ENCODE peak calls at places on chromosomes 5 and 9, in six cellular contexts. I is right cardiac atrium, R is body of pancreas, W is kidney, C is PC-9, J is RWPE1. E is an unnamed sample.

GRCh38 chr9:36664806-36665205 is 92.1 kb downstream of the MELK start:
- DNase-seq in I (no peak), R (no peak), W (no peak), C (no peak), J (no peak), E (no peak)

GRCh38 chr5:123937230-123937629 is 425.3 kb downstream of the CSNK1G3 start:
- DNase-seq in I (peak), R (peak), W (no peak), C (peak), J (peak), E (no peak)

GRCh38 chr5:170006016-170006415 is 25.7 kb upstream of the INSYN2B start:
- DNase-seq in I (no peak), R (no peak), W (no peak), C (no peak), J (no peak), E (no peak)

GRCh38 chr5:78162253-78162862 is 132.1 kb downstream of the AP3B1 start:
- DNase-seq in I (no peak), R (no peak), W (no peak), C (no peak), J (peak), E (no peak)

GRCh38 chr5:150751096-150751891 is 7.5 kb downstream of the DCTN4 start:
- DNase-seq in I (no peak), R (no peak), W (no peak), C (no peak), J (no peak), E (no peak)

GRCh38 chr5:130099001-130099400 is 194.7 kb downstream of the CHSY3 start:
- DNase-seq in I (no peak), R (no peak), W (no peak), C (no peak), J (no peak), E (no peak)

GRCh38 chr9:6712041-6712440 is 45.7 kb upstream of the KDM4C start:
- DNase-seq in I (no peak), R (no peak), W (no peak), C (no peak), J (no peak), E (no peak)

GRCh38 chr5:71899865-71900342 is 180.8 kb downstream of the CARTPT start:
- DNase-seq in I (peak), R (no peak), W (no peak), C (peak), J (no peak), E (no peak)

GRCh38 chr5:78644741-78645300 is 3.8 kb downstream of the LHFPL2 start:
- DNase-seq in I (no peak), R (no peak), W (no peak), C (no peak), J (no peak), E (no peak)

GRCh38 chr5:108093186-108093585 is 288.7 kb downstream of the FBXL17 start:
- DNase-seq in I (no peak), R (no peak), W (no peak), C (no peak), J (no peak), E (no peak)

GRCh38 chr9:136851941-136852663 is at the start of gene MAMDC4:
- DNase-seq in I (peak), R (peak), W (peak), C (peak), J (no peak), E (no peak)
- H3K27ac ChIP-seq in I (no peak), R (peak), W (no peak), C (no peak), J (peak), E (peak)

GRCh38 chr5:156409834-156410233 is 82.9 kb downstream of the SGCD start:
- DNase-seq in I (no peak), R (no peak), W (no peak), C (no peak), J (no peak), E (no peak)

GRCh38 chr5:156411957-156412356 is 85.0 kb downstream of the SGCD start:
- DNase-seq in I (no peak), R (no peak), W (no peak), C (no peak), J (no peak), E (no peak)

GRCh38 chr5:156414381-156414780 is 87.4 kb downstream of the SGCD start:
- DNase-seq in I (no peak), R (no peak), W (no peak), C (no peak), J (no peak), E (no peak)

GRCh38 chr5:156406023-156406422 is 79.1 kb downstream of the SGCD start:
- DNase-seq in I (no peak), R (no peak), W (no peak), C (no peak), J (no peak), E (no peak)

DNA sequence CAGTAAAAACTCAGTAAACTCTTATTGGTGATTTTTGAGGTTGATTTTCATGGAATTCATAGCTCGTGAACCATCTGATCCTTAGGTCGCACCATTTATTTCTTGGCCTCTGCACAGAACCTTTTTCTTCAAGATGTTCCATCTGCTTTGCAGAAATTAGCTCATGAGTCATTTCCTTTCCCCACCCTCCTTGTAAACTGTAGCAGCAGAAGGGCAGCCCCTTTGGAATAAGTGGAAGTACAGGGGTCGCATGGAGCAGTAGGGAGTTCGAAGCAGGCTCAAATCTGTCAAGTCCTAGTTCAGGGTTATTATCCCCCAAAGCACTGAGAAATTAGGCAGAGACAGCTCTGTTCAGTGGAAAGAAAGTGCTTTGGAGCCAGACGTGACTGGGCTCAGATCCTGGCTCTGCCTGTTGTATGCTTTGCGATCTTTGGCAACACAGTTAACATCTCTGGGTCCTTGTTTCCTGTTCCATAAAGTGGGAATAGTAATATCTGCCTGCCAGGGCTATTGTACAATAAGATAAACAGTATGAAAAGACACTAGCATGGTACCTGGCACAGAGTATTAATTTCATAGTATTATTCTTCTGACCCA is 84.3 kb downstream of the SGCD start:
- DNase-seq in I (no peak), R (no peak), W (no peak), C (no peak), J (peak), E (no peak)
- H3K27ac ChIP-seq in I (peak), R (no peak), W (no peak), C (no peak), J (peak), E (no peak)

DNA sequence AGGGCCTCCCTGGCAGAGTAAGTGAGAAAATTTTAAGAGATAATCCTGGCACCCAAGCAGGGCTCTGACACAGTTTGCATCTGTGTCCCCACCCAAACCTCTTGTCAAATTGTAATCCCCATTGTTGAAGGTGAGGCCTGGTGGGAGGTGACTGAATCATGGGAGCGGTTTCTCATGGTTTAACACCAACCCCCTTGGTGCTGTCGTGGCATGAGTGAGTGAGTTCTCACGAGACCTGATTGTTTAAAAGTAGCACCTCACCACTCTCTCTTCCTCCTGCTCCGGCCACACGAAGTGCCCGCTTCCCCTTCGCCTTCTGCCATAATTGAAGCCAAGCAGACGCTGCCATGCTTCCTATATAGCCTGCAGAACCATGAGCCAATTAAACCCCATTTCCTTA is 80.1 kb downstream of the FBXW11 start:
- DNase-seq in I (no peak), R (no peak), W (no peak), C (no peak), J (no peak), E (no peak)
- H3K27ac ChIP-seq in I (no peak), R (no peak), W (no peak), C (no peak), J (no peak), E (peak)

GRCh38 chr5:57836921-57837320 is 354.3 kb upstream of the ACTBL2 start:
- DNase-seq in I (no peak), R (no peak), W (no peak), C (no peak), J (no peak), E (no peak)
- H3K27ac ChIP-seq in I (no peak), R (no peak), W (no peak), C (peak), J (peak), E (peak)

DNA sequence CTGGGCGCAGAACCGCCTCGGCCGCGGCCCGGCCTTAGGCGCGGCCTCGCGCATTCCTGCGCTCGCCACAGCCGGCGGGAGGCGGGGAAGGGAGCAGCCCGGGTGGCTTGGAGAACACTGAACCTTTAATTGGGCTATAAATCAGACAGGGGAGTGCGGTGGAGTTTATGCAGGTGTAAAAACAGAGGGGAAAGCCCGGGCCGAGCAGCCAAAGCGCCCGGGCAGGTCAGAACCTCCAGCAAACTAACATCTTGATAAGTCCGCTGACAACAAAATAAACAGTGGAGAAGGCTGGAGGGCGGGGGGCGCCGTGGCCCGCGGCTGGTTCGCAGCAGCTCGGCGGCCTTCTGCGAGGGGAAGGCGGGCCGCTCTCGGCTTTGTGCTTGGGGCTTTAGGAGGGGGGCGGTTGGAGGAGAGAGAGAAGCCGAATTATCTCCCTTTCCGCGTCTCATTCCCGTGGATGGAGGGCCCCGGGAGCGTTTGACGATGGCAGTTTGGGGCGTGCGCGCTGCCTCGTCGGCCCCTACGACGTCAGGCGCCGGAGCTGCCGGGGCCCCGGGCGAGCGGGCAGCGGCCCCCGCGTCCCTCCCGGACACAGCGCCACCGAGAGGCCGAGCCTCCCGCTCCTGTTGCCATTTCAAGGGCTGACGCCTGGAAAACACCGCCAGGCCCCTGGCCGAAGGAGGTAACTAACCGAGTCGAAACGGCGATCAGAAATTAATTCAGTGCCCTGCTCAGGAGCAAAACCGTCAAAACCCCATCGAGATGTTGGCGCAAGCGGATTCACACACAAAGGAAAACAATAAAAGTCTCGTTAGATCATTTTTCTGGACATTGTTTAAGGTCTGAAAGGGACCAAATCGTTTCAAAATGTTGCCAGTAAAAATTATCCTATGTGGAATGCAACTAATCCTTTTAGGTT is 11.2 kb downstream of the FOXD1 start:
- DNase-seq in I (peak), R (no peak), W (peak), C (no peak), J (peak), E (no peak)
- H3K27ac ChIP-seq in I (no peak), R (no peak), W (peak), C (no peak), J (peak), E (peak)

GRCh38 chr9:84145780-84146179 is 165.2 kb downstream of the RMI1 start:
- DNase-seq in I (no peak), R (no peak), W (no peak), C (no peak), J (no peak), E (no peak)

GRCh38 chr9:84145031-84145430 is 164.4 kb downstream of the RMI1 start:
- DNase-seq in I (no peak), R (no peak), W (no peak), C (no peak), J (no peak), E (no peak)

GRCh38 chr9:84151236-84151635 is 170.6 kb downstream of the RMI1 start:
- DNase-seq in I (no peak), R (no peak), W (no peak), C (no peak), J (no peak), E (no peak)

GRCh38 chr9:84152204-84152603 is 171.6 kb downstream of the RMI1 start:
- DNase-seq in I (no peak), R (no peak), W (no peak), C (no peak), J (no peak), E (no peak)

GRCh38 chr9:84146893-84147705 is 166.5 kb downstream of the RMI1 start:
- DNase-seq in I (no peak), R (no peak), W (no peak), C (no peak), J (no peak), E (no peak)
- H3K27ac ChIP-seq in I (peak), R (no peak), W (no peak), C (no peak), J (no peak), E (no peak)

E was measured in Panc1.